ENCODE peak calls at places on chromosomes 12 and 14, in four cellular contexts. Q is uterus, I is Peyer's patch, T is IMR-90. R is an unnamed sample.
A peak's percentile ranks its signal among the peaks of the same experiment; 100 is the strongest.

GRCh38 chr12:2034633-2035420 is 18.0 kb upstream of the CACNA1C start:
- DNase-seq in Q (peak; percentile 90), I (peak; percentile 91), T (peak; percentile 66), R (peak; percentile 86)

GRCh38 chr12:31874961-31875608 is 84.1 kb upstream of the RESF1 start:
- DNase-seq in Q (no peak), I (no peak), T (peak; percentile 83), R (peak; percentile 80)

GRCh38 chr14:54781080-54781479 is 121.5 kb downstream of the GCH1 start:
- DNase-seq in Q (no peak), I (no peak), T (no peak), R (no peak)

GRCh38 chr12:124506145-124506831 is 61.1 kb downstream of the NCOR2 start:
- DNase-seq in Q (peak; percentile 87), I (peak; percentile 68), T (no peak), R (peak; percentile 94)

GRCh38 chr12:62957233-62957953 is 22.4 kb upstream of the PPM1H start:
- DNase-seq in Q (no peak), I (no peak), T (no peak), R (no peak)

GRCh38 chr12:131443019-131444000 is 267.6 kb upstream of the SFSWAP start:
- DNase-seq in Q (no peak), I (no peak), T (no peak), R (no peak)

GRCh38 chr12:12786716-12787601 is 1.5 kb downstream of the APOLD1 start:
- DNase-seq in Q (peak; percentile 90), I (peak; percentile 87), T (peak; percentile 81), R (peak; percentile 87)

GRCh38 chr12:132503611-132504204 is 13.8 kb downstream of the FBRSL1 start:
- DNase-seq in Q (no peak), I (no peak), T (no peak), R (no peak)

GRCh38 chr12:126361804-126362203 is 1296.6 kb downstream of the AACS start:
- DNase-seq in Q (no peak), I (no peak), T (no peak), R (no peak)

GRCh38 chr12:20415013-20415412 is 46.7 kb downstream of the PDE3A start:
- DNase-seq in Q (no peak), I (no peak), T (no peak), R (no peak)

GRCh38 chr12:77777274-77777673 is 53.4 kb upstream of the NAV3 start:
- DNase-seq in Q (no peak), I (no peak), T (peak; percentile 17), R (no peak)

GRCh38 chr12:131034631-131035267 is 81.0 kb downstream of the ADGRD1 start:
- DNase-seq in Q (no peak), I (no peak), T (no peak), R (no peak)

GRCh38 chr14:84029720-84030119 is 1500.2 kb upstream of the FLRT2 start:
- DNase-seq in Q (no peak), I (no peak), T (no peak), R (no peak)

GRCh38 chr12:10557766-10558165 is 52.1 kb downstream of the EIF2S3B start:
- DNase-seq in Q (no peak), I (no peak), T (no peak), R (no peak)

GRCh38 chr12:10558291-10558690 is 52.6 kb downstream of the EIF2S3B start:
- DNase-seq in Q (no peak), I (no peak), T (no peak), R (no peak)

GRCh38 chr12:10557329-10557728 is 51.6 kb downstream of the EIF2S3B start:
- DNase-seq in Q (no peak), I (no peak), T (no peak), R (no peak)

GRCh38 chr12:10562306-10562933 is 51.0 kb downstream of the MAGOHB start:
- DNase-seq in Q (no peak), I (no peak), T (peak; percentile 54), R (peak; percentile 63)

DNA sequence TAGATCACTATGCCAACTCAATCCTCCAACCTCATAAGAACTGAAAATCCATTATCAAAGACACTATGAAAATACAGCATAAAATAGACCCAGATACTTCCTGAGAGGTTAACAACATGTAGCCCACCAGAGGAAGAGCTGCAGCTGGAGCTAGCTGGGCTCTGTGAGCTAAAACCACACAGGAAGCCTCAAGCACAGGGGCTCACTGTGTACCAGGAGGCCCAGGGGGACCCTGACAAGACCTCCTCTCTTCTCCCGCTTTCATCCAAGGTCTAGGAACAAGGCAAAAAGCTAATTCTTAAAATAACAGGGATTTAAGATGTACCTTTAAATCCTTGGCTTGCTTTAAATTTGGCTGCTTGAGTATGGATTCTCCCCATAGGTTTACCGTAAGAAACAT is 53.6 kb downstream of the EIF2S3B start:
- DNase-seq in Q (no peak), I (peak; percentile 24), T (no peak), R (peak; percentile 55)
- TF ChIP-seq POLR2A in Q (no peak), I (no peak), T (no peak), R (no peak)

GRCh38 chr14:56686416-56686815 is 106.8 kb downstream of the TMEM260 start:
- DNase-seq in Q (no peak), I (no peak), T (no peak), R (no peak)
- TF ChIP-seq CTCF in Q (no peak), I (no peak), T (no peak), R (no peak)

DNA sequence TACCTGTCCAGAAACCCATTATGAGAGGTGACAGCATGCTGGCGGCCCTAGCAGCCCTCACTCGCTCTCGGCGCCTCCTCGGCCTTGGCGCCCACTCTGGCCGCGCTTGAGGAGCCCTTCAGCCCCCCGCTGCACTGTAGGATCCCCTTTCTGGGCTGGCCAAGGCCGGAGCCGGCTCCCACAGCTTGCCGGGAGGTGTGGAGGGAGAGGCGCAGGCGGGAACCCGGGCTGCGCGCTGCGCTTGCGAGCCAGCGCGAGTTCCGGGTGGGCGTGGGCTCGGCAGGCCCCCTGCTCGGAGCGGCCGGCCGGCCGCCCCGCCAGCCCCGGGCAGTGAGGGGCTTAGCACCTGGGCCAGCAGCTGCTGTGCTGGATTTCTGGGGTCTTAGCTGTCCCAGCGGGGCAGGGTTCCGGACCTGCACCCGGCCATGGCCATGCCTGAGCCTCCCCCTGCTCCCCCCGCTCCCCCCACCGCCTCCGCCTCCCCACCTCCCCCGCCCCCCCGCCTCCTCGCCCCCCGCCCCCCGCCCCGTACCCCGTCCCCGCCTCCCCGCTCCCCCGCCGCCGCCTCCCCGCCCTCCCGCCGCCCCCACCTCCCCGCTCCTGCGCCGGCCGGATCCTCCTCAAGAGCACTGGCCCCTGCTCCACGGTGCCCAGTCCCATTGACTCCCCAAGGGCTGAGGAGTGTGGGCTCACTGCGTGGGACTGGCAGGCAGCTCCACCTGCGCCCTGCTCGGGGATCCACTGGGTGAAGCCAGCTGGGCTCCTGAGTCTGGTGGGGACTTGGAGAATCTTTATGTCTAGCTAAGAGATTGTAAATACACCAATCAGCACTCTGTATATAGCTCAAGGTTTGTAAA is 163.1 kb downstream of the KLHL28 start:
- DNase-seq in Q (no peak), I (no peak), T (no peak), R (no peak)
- H3K4me3 ChIP-seq in Q (no peak overlapping the region), I (no peak overlapping the region), T (no peak overlapping the region), R (no peak overlapping the region)

DNA sequence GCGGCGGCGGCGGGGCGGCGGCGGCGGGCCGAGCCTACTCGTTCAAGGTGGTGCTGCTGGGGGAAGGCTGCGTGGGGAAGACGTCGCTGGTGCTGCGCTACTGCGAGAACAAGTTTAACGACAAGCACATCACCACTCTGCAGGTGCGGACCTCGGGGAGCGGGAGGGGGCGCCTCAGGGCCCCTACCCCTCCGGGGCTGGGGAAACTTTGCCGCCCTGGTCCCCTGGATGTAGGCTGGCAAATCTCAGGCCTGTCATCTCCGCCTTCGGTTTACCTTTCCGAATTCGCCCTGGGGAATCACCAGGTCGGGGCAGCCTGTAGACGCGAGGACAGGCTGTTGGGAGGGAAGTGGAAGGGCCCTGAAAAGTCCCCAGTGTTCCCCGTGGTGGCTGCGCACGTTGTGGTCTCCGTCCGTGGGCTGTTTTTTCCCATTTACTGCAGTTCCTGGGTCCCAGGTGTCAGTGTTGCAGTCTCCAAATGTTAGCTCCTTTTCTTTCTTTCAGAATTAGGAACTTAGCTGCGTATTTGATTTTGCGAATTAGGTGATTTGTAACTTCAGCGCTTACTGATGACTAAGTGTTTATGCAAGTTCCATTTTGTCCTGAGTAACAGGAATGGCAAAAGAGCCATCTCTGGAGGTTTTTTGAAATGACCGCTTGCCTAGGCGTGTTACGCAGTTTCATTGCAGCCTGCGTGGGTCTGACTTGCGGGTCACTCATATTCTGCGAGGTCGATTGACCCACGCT is 656 bp downstream of the RAB21 start:
- DNase-seq in Q (peak; percentile 30), I (peak; percentile 51), T (peak; percentile 73), R (peak; percentile 63)
- TF ChIP-seq POLR2A in Q (no peak), I (peak; percentile 21), T (peak; percentile 41), R (no peak)

GRCh38 chr12:45433441-45433868 is 217.6 kb downstream of the ANO6 start:
- DNase-seq in Q (no peak), I (no peak), T (no peak), R (no peak)
- TF ChIP-seq CTCF in Q (no peak), I (no peak), T (no peak), R (no peak)

GRCh38 chr12:48002773-48003218 is 1.5 kb downstream of the COL2A1 start:
- DNase-seq in Q (peak; percentile 59), I (peak; percentile 58), T (peak; percentile 31), R (no peak)
- H3K4me3 ChIP-seq in Q (peak overlapping the region; percentile 38), I (peak overlapping the region; percentile 49), T (no peak overlapping the region), R (no peak overlapping the region)

R was measured in NB4.